ENCODE peak calls at places on chromosomes 3 and 15, in eight cellular contexts. One of them, this sample, is unnamed.

GRCh38 chr3:53696401-53697172 is 149.6 kb downstream of the CHDH start:
- DNase-seq in tibial artery: no peak
- DNase-seq in small intestine: peak; percentile 12
- DNase-seq in mesendoderm: peak; percentile 60
- DNase-seq in MM.1S: no peak
- DNase-seq in neuronal stem cell: no peak
- DNase-seq in IMR-90: no peak
- DNase-seq in GM23248: peak; percentile 25
- DNase-seq in this sample: no peak

GRCh38 chr3:154040283-154040682 is 80.9 kb upstream of the ARHGEF26 start:
- DNase-seq in GM23248: peak; percentile 46
- DNase-seq in MM.1S: peak; percentile 65
- DNase-seq in IMR-90: peak; percentile 7
- DNase-seq in neuronal stem cell: no peak
- DNase-seq in tibial artery: no peak
- DNase-seq in mesendoderm: no peak
- DNase-seq in small intestine: peak; percentile 48
- DNase-seq in this sample: peak; percentile 23

GRCh38 chr3:34106879-34107278 is 308.4 kb downstream of the PDCD6IP start:
- DNase-seq in GM23248: peak; percentile 4
- DNase-seq in IMR-90: no peak
- DNase-seq in neuronal stem cell: peak; percentile 39
- DNase-seq in MM.1S: peak; percentile 28
- DNase-seq in mesendoderm: peak; percentile 84
- DNase-seq in tibial artery: no peak
- DNase-seq in small intestine: peak; percentile 52
- DNase-seq in this sample: peak; percentile 27

GRCh38 chr3:156615592-156616173 is 58.7 kb upstream of the TIPARP start:
- DNase-seq in tibial artery: no peak
- DNase-seq in IMR-90: peak; percentile 79
- DNase-seq in GM23248: peak; percentile 89
- DNase-seq in MM.1S: no peak
- DNase-seq in neuronal stem cell: no peak
- DNase-seq in mesendoderm: peak; percentile 65
- DNase-seq in small intestine: no peak
- DNase-seq in this sample: no peak

GRCh38 chr3:38070013-38070412 is 31.0 kb downstream of the DLEC1 start:
- DNase-seq in tibial artery: no peak
- DNase-seq in neuronal stem cell: no peak
- DNase-seq in MM.1S: no peak
- DNase-seq in mesendoderm: no peak
- DNase-seq in GM23248: no peak
- DNase-seq in small intestine: no peak
- DNase-seq in IMR-90: no peak
- DNase-seq in this sample: no peak

GRCh38 chr3:42010530-42010929 is 48.6 kb upstream of the ULK4 start:
- DNase-seq in MM.1S: no peak
- DNase-seq in neuronal stem cell: no peak
- DNase-seq in IMR-90: no peak
- DNase-seq in tibial artery: no peak
- DNase-seq in GM23248: no peak
- DNase-seq in small intestine: peak; percentile 54
- DNase-seq in mesendoderm: no peak
- DNase-seq in this sample: no peak

GRCh38 chr15:95557226-95558046 is 773.1 kb upstream of the NR2F2 start:
- DNase-seq in mesendoderm: peak; percentile 74
- DNase-seq in small intestine: no peak
- DNase-seq in neuronal stem cell: no peak
- DNase-seq in GM23248: peak; percentile 95
- DNase-seq in tibial artery: peak; percentile 68
- DNase-seq in MM.1S: no peak
- DNase-seq in IMR-90: peak; percentile 95
- DNase-seq in this sample: no peak

GRCh38 chr3:130759692-130760338 is 13.2 kb upstream of the PIK3R4 start:
- DNase-seq in mesendoderm: peak; percentile 63
- DNase-seq in small intestine: peak; percentile 80
- DNase-seq in neuronal stem cell: peak; percentile 32
- DNase-seq in tibial artery: no peak
- DNase-seq in IMR-90: peak; percentile 49
- DNase-seq in GM23248: peak; percentile 80
- DNase-seq in MM.1S: peak; percentile 79
- DNase-seq in this sample: peak; percentile 63

GRCh38 chr15:56805466-56806146 is 72.3 kb upstream of the ZNF280D start:
- DNase-seq in neuronal stem cell: no peak
- DNase-seq in MM.1S: no peak
- DNase-seq in small intestine: peak; percentile 56
- DNase-seq in mesendoderm: peak; percentile 88
- DNase-seq in GM23248: peak; percentile 95
- DNase-seq in IMR-90: peak; percentile 87
- DNase-seq in tibial artery: no peak
- DNase-seq in this sample: no peak

GRCh38 chr3:141663993-141664392 is 74.1 kb upstream of the RNF7 start:
- DNase-seq in GM23248: peak; percentile 63
- DNase-seq in mesendoderm: peak; percentile 42
- DNase-seq in MM.1S: no peak
- DNase-seq in small intestine: no peak
- DNase-seq in tibial artery: no peak
- DNase-seq in IMR-90: peak; percentile 48
- DNase-seq in neuronal stem cell: no peak
- DNase-seq in this sample: no peak

GRCh38 chr3:157418104-157418503 is 18.5 kb upstream of the PTX3 start:
- DNase-seq in neuronal stem cell: no peak
- DNase-seq in MM.1S: no peak
- DNase-seq in mesendoderm: no peak
- DNase-seq in GM23248: no peak
- DNase-seq in tibial artery: no peak
- DNase-seq in IMR-90: peak; percentile 39
- DNase-seq in small intestine: no peak
- DNase-seq in this sample: no peak

GRCh38 chr15:66102563-66103292 is 150.8 kb downstream of the MEGF11 start:
- DNase-seq in GM23248: no peak
- DNase-seq in neuronal stem cell: no peak
- DNase-seq in MM.1S: no peak
- DNase-seq in IMR-90: no peak
- DNase-seq in small intestine: no peak
- DNase-seq in tibial artery: no peak
- DNase-seq in mesendoderm: no peak
- DNase-seq in this sample: no peak

GRCh38 chr15:46251873-46252272 is 617.0 kb downstream of the SQOR start:
- DNase-seq in IMR-90: no peak
- DNase-seq in MM.1S: no peak
- DNase-seq in mesendoderm: no peak
- DNase-seq in tibial artery: no peak
- DNase-seq in GM23248: no peak
- DNase-seq in neuronal stem cell: no peak
- DNase-seq in small intestine: no peak
- DNase-seq in this sample: no peak

GRCh38 chr15:83462026-83462425 is 14.9 kb downstream of the SH3GL3 start:
- DNase-seq in MM.1S: no peak
- DNase-seq in tibial artery: no peak
- DNase-seq in IMR-90: no peak
- DNase-seq in GM23248: no peak
- DNase-seq in neuronal stem cell: no peak
- DNase-seq in mesendoderm: no peak
- DNase-seq in small intestine: no peak
- DNase-seq in this sample: no peak

GRCh38 chr3:182671942-182672341 is 121.4 kb upstream of the ATP11B start:
- DNase-seq in neuronal stem cell: no peak
- DNase-seq in GM23248: peak; percentile 71
- DNase-seq in mesendoderm: no peak
- DNase-seq in IMR-90: peak; percentile 3
- DNase-seq in small intestine: no peak
- DNase-seq in tibial artery: no peak
- DNase-seq in MM.1S: no peak
- DNase-seq in this sample: no peak

GRCh38 chr15:75928680-75929608 is 25.3 kb downstream of the FBXO22 start:
- DNase-seq in IMR-90: peak; percentile 35
- DNase-seq in mesendoderm: peak; percentile 76
- DNase-seq in tibial artery: no peak
- DNase-seq in small intestine: peak; percentile 18
- DNase-seq in MM.1S: peak; percentile 74
- DNase-seq in GM23248: peak; percentile 35
- DNase-seq in neuronal stem cell: peak; percentile 24
- DNase-seq in this sample: no peak

GRCh38 chr3:59247402-59247841 is 197.6 kb upstream of the CFAP20DC start:
- DNase-seq in tibial artery: no peak
- DNase-seq in IMR-90: peak; percentile 52
- DNase-seq in neuronal stem cell: no peak
- DNase-seq in small intestine: no peak
- DNase-seq in mesendoderm: peak; percentile 27
- DNase-seq in MM.1S: no peak
- DNase-seq in GM23248: no peak
- DNase-seq in this sample: no peak

GRCh38 chr15:72112111-72112510 is 5.8 kb downstream of the MYO9A start:
- DNase-seq in mesendoderm: no peak
- DNase-seq in GM23248: no peak
- DNase-seq in tibial artery: no peak
- DNase-seq in IMR-90: no peak
- DNase-seq in small intestine: no peak
- DNase-seq in neuronal stem cell: no peak
- DNase-seq in MM.1S: no peak
- DNase-seq in this sample: no peak

GRCh38 chr3:128338536-128339400 is 127.9 kb downstream of the DNAJB8 start:
- DNase-seq in mesendoderm: no peak
- DNase-seq in IMR-90: no peak
- DNase-seq in MM.1S: no peak
- DNase-seq in GM23248: no peak
- DNase-seq in tibial artery: peak; percentile 17
- DNase-seq in small intestine: no peak
- DNase-seq in neuronal stem cell: no peak
- DNase-seq in this sample: no peak

GRCh38 chr3:127786358-127787070 is 35.8 kb downstream of the MGLL start:
- DNase-seq in neuronal stem cell: no peak
- DNase-seq in tibial artery: peak; percentile 83
- DNase-seq in small intestine: peak; percentile 67
- DNase-seq in MM.1S: no peak
- DNase-seq in GM23248: peak; percentile 48
- DNase-seq in mesendoderm: no peak
- DNase-seq in IMR-90: peak; percentile 62
- DNase-seq in this sample: no peak

GRCh38 chr15:40080847-40081246 is 27.8 kb downstream of the BMF start:
- DNase-seq in tibial artery: peak; percentile 13
- DNase-seq in GM23248: peak; percentile 33
- DNase-seq in neuronal stem cell: no peak
- DNase-seq in small intestine: no peak
- DNase-seq in mesendoderm: no peak
- DNase-seq in IMR-90: no peak
- DNase-seq in MM.1S: no peak
- DNase-seq in this sample: no peak

GRCh38 chr15:25407950-25408349 is 30.9 kb downstream of the UBE3A start:
- DNase-seq in small intestine: peak; percentile 3
- DNase-seq in MM.1S: no peak
- DNase-seq in neuronal stem cell: no peak
- DNase-seq in tibial artery: no peak
- DNase-seq in mesendoderm: no peak
- DNase-seq in IMR-90: no peak
- DNase-seq in GM23248: no peak
- DNase-seq in this sample: no peak
- H3K27ac ChIP-seq in small intestine: no peak overlapping the region
- H3K27ac ChIP-seq in MM.1S: no peak overlapping the region
- H3K27ac ChIP-seq in neuronal stem cell: no peak overlapping the region
- H3K27ac ChIP-seq in tibial artery: no peak overlapping the region
- H3K27ac ChIP-seq in mesendoderm: no peak overlapping the region
- H3K27ac ChIP-seq in IMR-90: no peak overlapping the region
- H3K27ac ChIP-seq in GM23248: no peak overlapping the region
- H3K27ac ChIP-seq in this sample: no peak overlapping the region

GRCh38 chr3:122977645-122978466 is 49.7 kb downstream of the SEMA5B start:
- DNase-seq in tibial artery: peak; percentile 91
- DNase-seq in small intestine: no peak
- DNase-seq in IMR-90: peak; percentile 84
- DNase-seq in neuronal stem cell: peak; percentile 60
- DNase-seq in GM23248: peak; percentile 40
- DNase-seq in MM.1S: no peak
- DNase-seq in mesendoderm: peak; percentile 91
- DNase-seq in this sample: no peak

GRCh38 chr3:122974764-122975162 is 52.8 kb downstream of the SEMA5B start:
- DNase-seq in mesendoderm: peak; percentile 76
- DNase-seq in small intestine: no peak
- DNase-seq in IMR-90: peak; percentile 54
- DNase-seq in neuronal stem cell: no peak
- DNase-seq in MM.1S: no peak
- DNase-seq in GM23248: peak; percentile 49
- DNase-seq in tibial artery: peak; percentile 86
- DNase-seq in this sample: no peak

GRCh38 chr3:122975924-122976293 is 51.7 kb downstream of the SEMA5B start:
- DNase-seq in IMR-90: peak; percentile 10
- DNase-seq in small intestine: no peak
- DNase-seq in mesendoderm: no peak
- DNase-seq in tibial artery: no peak
- DNase-seq in neuronal stem cell: no peak
- DNase-seq in MM.1S: no peak
- DNase-seq in GM23248: no peak
- DNase-seq in this sample: no peak

GRCh38 chr3:122973893-122974615 is 53.5 kb downstream of the SEMA5B start:
- DNase-seq in GM23248: no peak
- DNase-seq in MM.1S: no peak
- DNase-seq in mesendoderm: no peak
- DNase-seq in small intestine: no peak
- DNase-seq in tibial artery: no peak
- DNase-seq in IMR-90: no peak
- DNase-seq in neuronal stem cell: no peak
- DNase-seq in this sample: no peak

GRCh38 chr3:122975163-122975923 is 52.2 kb downstream of the SEMA5B start:
- DNase-seq in small intestine: no peak
- DNase-seq in mesendoderm: peak; percentile 95
- DNase-seq in MM.1S: no peak
- DNase-seq in GM23248: peak; percentile 71
- DNase-seq in IMR-90: peak; percentile 55
- DNase-seq in tibial artery: no peak
- DNase-seq in neuronal stem cell: no peak
- DNase-seq in this sample: no peak
- H3K4me3 ChIP-seq in small intestine: no peak overlapping the region
- H3K4me3 ChIP-seq in mesendoderm: no peak overlapping the region
- H3K4me3 ChIP-seq in MM.1S: no peak overlapping the region
- H3K4me3 ChIP-seq in GM23248: no peak overlapping the region
- H3K4me3 ChIP-seq in IMR-90: no peak overlapping the region
- H3K4me3 ChIP-seq in tibial artery: no peak overlapping the region
- H3K4me3 ChIP-seq in neuronal stem cell: no peak overlapping the region
- H3K4me3 ChIP-seq in this sample: peak overlapping the region; percentile 57

DNA sequence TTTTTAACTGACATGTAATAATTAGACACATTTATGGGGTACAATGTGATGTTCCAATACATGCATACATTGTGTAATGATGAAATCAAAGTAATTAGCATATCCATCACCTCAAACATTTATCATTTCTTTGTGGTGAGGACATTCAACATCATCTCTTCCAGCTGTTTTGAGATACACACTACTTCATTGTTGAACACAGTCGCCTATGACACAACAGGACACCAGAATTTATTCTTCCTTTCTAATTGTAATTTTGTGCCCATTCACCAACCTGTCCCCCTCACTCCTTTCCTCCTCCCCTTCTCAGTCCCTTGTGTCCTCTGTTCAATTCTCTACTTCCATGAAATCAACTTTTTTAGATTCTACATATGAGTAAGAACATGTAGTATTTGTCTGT is 113.4 kb upstream of the CBLB start:
- DNase-seq in tibial artery: no peak
- DNase-seq in neuronal stem cell: no peak
- DNase-seq in GM23248: no peak
- DNase-seq in IMR-90: no peak
- DNase-seq in small intestine: no peak
- DNase-seq in MM.1S: no peak
- DNase-seq in mesendoderm: no peak
- DNase-seq in this sample: no peak
- H3K36me3 ChIP-seq in tibial artery: no peaks in the 10 kb centered on the region
- H3K36me3 ChIP-seq in neuronal stem cell: no peaks in the 10 kb centered on the region
- H3K36me3 ChIP-seq in GM23248: no peaks in the 10 kb centered on the region
- H3K36me3 ChIP-seq in IMR-90: no peaks in the 10 kb centered on the region
- H3K36me3 ChIP-seq in small intestine: no peaks in the 10 kb centered on the region
- H3K36me3 ChIP-seq in MM.1S: no peaks in the 10 kb centered on the region
- H3K36me3 ChIP-seq in mesendoderm: no peaks in the 10 kb centered on the region
- H3K36me3 ChIP-seq in this sample: no peaks in the 10 kb centered on the region

GRCh38 chr3:51593697-51594096 is 55.2 kb downstream of the RAD54L2 start:
- DNase-seq in mesendoderm: no peak
- DNase-seq in neuronal stem cell: no peak
- DNase-seq in IMR-90: no peak
- DNase-seq in MM.1S: no peak
- DNase-seq in small intestine: no peak
- DNase-seq in tibial artery: no peak
- DNase-seq in GM23248: no peak
- DNase-seq in this sample: no peak
- H3K27ac ChIP-seq in mesendoderm: no peak overlapping the region
- H3K27ac ChIP-seq in neuronal stem cell: no peak overlapping the region
- H3K27ac ChIP-seq in IMR-90: no peak overlapping the region
- H3K27ac ChIP-seq in MM.1S: no peak overlapping the region
- H3K27ac ChIP-seq in small intestine: no peak overlapping the region
- H3K27ac ChIP-seq in tibial artery: no peak overlapping the region
- H3K27ac ChIP-seq in GM23248: no peak overlapping the region
- H3K27ac ChIP-seq in this sample: no peak overlapping the region